ENCODE peak calls at places on chromosome 6, in five cellular contexts. One of them, this sample, is unnamed.

GRCh38 chr6:134908906-134909516 is 40.9 kb downstream of the ALDH8A1 start:
- DNase-seq in cardiac fibroblast: peak
- DNase-seq in right lobe of liver: peak
- DNase-seq in astrocyte of the cerebellum: peak
- DNase-seq in IMR-90: peak
- DNase-seq in this sample: peak

GRCh38 chr6:142474446-142475289 is 172.9 kb downstream of the ADGRG6 start:
- DNase-seq in cardiac fibroblast: peak
- DNase-seq in right lobe of liver: no peak
- DNase-seq in astrocyte of the cerebellum: peak
- DNase-seq in IMR-90: peak
- DNase-seq in this sample: peak

GRCh38 chr6:134594881-134595280 is 277.0 kb upstream of the SGK1 start:
- DNase-seq in cardiac fibroblast: no peak
- DNase-seq in right lobe of liver: no peak
- DNase-seq in astrocyte of the cerebellum: no peak
- DNase-seq in IMR-90: no peak
- DNase-seq in this sample: no peak

GRCh38 chr6:31538805-31539400 is 2.9 kb downstream of the DDX39B start:
- DNase-seq in cardiac fibroblast: no peak
- DNase-seq in right lobe of liver: peak
- DNase-seq in astrocyte of the cerebellum: no peak
- DNase-seq in IMR-90: no peak
- DNase-seq in this sample: no peak

GRCh38 chr6:14540859-14541540 is 423.4 kb downstream of the CD83 start:
- DNase-seq in cardiac fibroblast: no peak
- DNase-seq in right lobe of liver: no peak
- DNase-seq in astrocyte of the cerebellum: no peak
- DNase-seq in IMR-90: peak
- DNase-seq in this sample: no peak

GRCh38 chr6:110331816-110332215 is 26.3 kb downstream of the METTL24 start:
- DNase-seq in cardiac fibroblast: no peak
- DNase-seq in right lobe of liver: no peak
- DNase-seq in astrocyte of the cerebellum: no peak
- DNase-seq in IMR-90: peak
- DNase-seq in this sample: no peak

GRCh38 chr6:51214442-51214841 is 395.8 kb downstream of the TFAP2B start:
- DNase-seq in cardiac fibroblast: no peak
- DNase-seq in right lobe of liver: no peak
- DNase-seq in astrocyte of the cerebellum: no peak
- DNase-seq in IMR-90: no peak
- DNase-seq in this sample: no peak

GRCh38 chr6:43378631-43379030 is 9.2 kb upstream of the ZNF318 start:
- DNase-seq in cardiac fibroblast: no peak
- DNase-seq in right lobe of liver: no peak
- DNase-seq in astrocyte of the cerebellum: no peak
- DNase-seq in IMR-90: peak
- DNase-seq in this sample: no peak

GRCh38 chr6:149335924-149336323 is 18.4 kb downstream of the TAB2 start:
- DNase-seq in cardiac fibroblast: peak
- DNase-seq in right lobe of liver: no peak
- DNase-seq in astrocyte of the cerebellum: no peak
- DNase-seq in IMR-90: peak
- DNase-seq in this sample: peak

GRCh38 chr6:44471271-44471981 is 83.9 kb downstream of the CDC5L start:
- DNase-seq in cardiac fibroblast: no peak
- DNase-seq in right lobe of liver: no peak
- DNase-seq in astrocyte of the cerebellum: no peak
- DNase-seq in IMR-90: no peak
- DNase-seq in this sample: no peak

GRCh38 chr6:137493218-137494038 is 766 bp downstream of the OLIG3 start:
- DNase-seq in cardiac fibroblast: no peak
- DNase-seq in right lobe of liver: no peak
- DNase-seq in astrocyte of the cerebellum: no peak
- DNase-seq in IMR-90: no peak
- DNase-seq in this sample: no peak

GRCh38 chr6:7805828-7806227 is 79.9 kb downstream of the BMP6 start:
- DNase-seq in cardiac fibroblast: no peak
- DNase-seq in right lobe of liver: no peak
- DNase-seq in astrocyte of the cerebellum: no peak
- DNase-seq in IMR-90: no peak
- DNase-seq in this sample: no peak

GRCh38 chr6:134517145-134517658 is 199.3 kb upstream of the SGK1 start:
- DNase-seq in cardiac fibroblast: peak
- DNase-seq in right lobe of liver: peak
- DNase-seq in astrocyte of the cerebellum: peak
- DNase-seq in IMR-90: peak
- DNase-seq in this sample: no peak

GRCh38 chr6:156822747-156823206 is 45.6 kb downstream of the ARID1B start:
- DNase-seq in cardiac fibroblast: no peak
- DNase-seq in right lobe of liver: no peak
- DNase-seq in astrocyte of the cerebellum: no peak
- DNase-seq in IMR-90: no peak
- DNase-seq in this sample: no peak

GRCh38 chr6:32081676-32082075 is 27.5 kb downstream of the TNXB start:
- DNase-seq in cardiac fibroblast: no peak
- DNase-seq in right lobe of liver: no peak
- DNase-seq in astrocyte of the cerebellum: no peak
- DNase-seq in IMR-90: no peak
- DNase-seq in this sample: no peak

GRCh38 chr6:56913276-56914138 is 41.4 kb upstream of the BEND6 start:
- DNase-seq in cardiac fibroblast: no peak
- DNase-seq in right lobe of liver: no peak
- DNase-seq in astrocyte of the cerebellum: no peak
- DNase-seq in IMR-90: peak
- DNase-seq in this sample: no peak

GRCh38 chr6:41974281-41974825 is 32.7 kb upstream of the CCND3 start:
- DNase-seq in cardiac fibroblast: no peak
- DNase-seq in right lobe of liver: peak
- DNase-seq in astrocyte of the cerebellum: no peak
- DNase-seq in IMR-90: no peak
- DNase-seq in this sample: no peak

GRCh38 chr6:45930419-45931059 is 85.1 kb downstream of the CLIC5 start:
- DNase-seq in cardiac fibroblast: peak
- DNase-seq in right lobe of liver: peak
- DNase-seq in astrocyte of the cerebellum: peak
- DNase-seq in IMR-90: peak
- DNase-seq in this sample: no peak

GRCh38 chr6:150588862-150589499 is 10.7 kb upstream of the PLEKHG1 start:
- DNase-seq in cardiac fibroblast: no peak
- DNase-seq in right lobe of liver: no peak
- DNase-seq in astrocyte of the cerebellum: no peak
- DNase-seq in IMR-90: no peak
- DNase-seq in this sample: no peak

GRCh38 chr6:30793521-30794194 is 49.3 kb upstream of the IER3 start:
- DNase-seq in cardiac fibroblast: peak
- DNase-seq in right lobe of liver: no peak
- DNase-seq in astrocyte of the cerebellum: no peak
- DNase-seq in IMR-90: peak
- DNase-seq in this sample: no peak

GRCh38 chr6:105675715-105676397 is 273.0 kb upstream of the PREP start:
- DNase-seq in cardiac fibroblast: peak
- DNase-seq in right lobe of liver: no peak
- DNase-seq in astrocyte of the cerebellum: peak
- DNase-seq in IMR-90: peak
- DNase-seq in this sample: peak

GRCh38 chr6:85126448-85127178 is 323.3 kb upstream of the NT5E start:
- DNase-seq in cardiac fibroblast: peak
- DNase-seq in right lobe of liver: peak
- DNase-seq in astrocyte of the cerebellum: no peak
- DNase-seq in IMR-90: peak
- DNase-seq in this sample: no peak

GRCh38 chr6:166971271-166971670 is 14.9 kb upstream of the RNASET2 start:
- DNase-seq in cardiac fibroblast: no peak
- DNase-seq in right lobe of liver: no peak
- DNase-seq in astrocyte of the cerebellum: no peak
- DNase-seq in IMR-90: no peak
- DNase-seq in this sample: no peak

GRCh38 chr6:144150673-144151009 is 324 bp downstream of the STX11 start:
- DNase-seq in cardiac fibroblast: peak
- DNase-seq in right lobe of liver: no peak
- DNase-seq in astrocyte of the cerebellum: no peak
- DNase-seq in IMR-90: peak
- DNase-seq in this sample: no peak

GRCh38 chr6:7215798-7216231 is 97.2 kb downstream of the SSR1 start:
- DNase-seq in cardiac fibroblast: no peak
- DNase-seq in right lobe of liver: peak
- DNase-seq in astrocyte of the cerebellum: no peak
- DNase-seq in IMR-90: no peak
- DNase-seq in this sample: no peak

GRCh38 chr6:147765541-147765940 is 257.1 kb downstream of the SAMD5 start:
- DNase-seq in cardiac fibroblast: no peak
- DNase-seq in right lobe of liver: no peak
- DNase-seq in astrocyte of the cerebellum: no peak
- DNase-seq in IMR-90: no peak
- DNase-seq in this sample: no peak

GRCh38 chr6:22361576-22361975 is 64.7 kb upstream of the PRL start:
- DNase-seq in cardiac fibroblast: no peak
- DNase-seq in right lobe of liver: peak
- DNase-seq in astrocyte of the cerebellum: no peak
- DNase-seq in IMR-90: no peak
- DNase-seq in this sample: no peak

GRCh38 chr6:148440877-148441453 is 98.3 kb downstream of the SASH1 start:
- DNase-seq in cardiac fibroblast: peak
- DNase-seq in right lobe of liver: peak
- DNase-seq in astrocyte of the cerebellum: peak
- DNase-seq in IMR-90: peak
- DNase-seq in this sample: peak

GRCh38 chr6:121998631-121999030 is 400.8 kb upstream of the HSF2 start:
- DNase-seq in cardiac fibroblast: no peak
- DNase-seq in right lobe of liver: no peak
- DNase-seq in astrocyte of the cerebellum: no peak
- DNase-seq in IMR-90: no peak
- DNase-seq in this sample: no peak

GRCh38 chr6:168968228-168968627 is 285.4 kb downstream of the THBS2 start:
- DNase-seq in cardiac fibroblast: peak
- DNase-seq in right lobe of liver: no peak
- DNase-seq in astrocyte of the cerebellum: peak
- DNase-seq in IMR-90: peak
- DNase-seq in this sample: no peak

GRCh38 chr6:127897437-127897836 is 3.4 kb downstream of the THEMIS start:
- DNase-seq in cardiac fibroblast: no peak
- DNase-seq in right lobe of liver: no peak
- DNase-seq in astrocyte of the cerebellum: no peak
- DNase-seq in IMR-90: no peak
- DNase-seq in this sample: no peak

DNA sequence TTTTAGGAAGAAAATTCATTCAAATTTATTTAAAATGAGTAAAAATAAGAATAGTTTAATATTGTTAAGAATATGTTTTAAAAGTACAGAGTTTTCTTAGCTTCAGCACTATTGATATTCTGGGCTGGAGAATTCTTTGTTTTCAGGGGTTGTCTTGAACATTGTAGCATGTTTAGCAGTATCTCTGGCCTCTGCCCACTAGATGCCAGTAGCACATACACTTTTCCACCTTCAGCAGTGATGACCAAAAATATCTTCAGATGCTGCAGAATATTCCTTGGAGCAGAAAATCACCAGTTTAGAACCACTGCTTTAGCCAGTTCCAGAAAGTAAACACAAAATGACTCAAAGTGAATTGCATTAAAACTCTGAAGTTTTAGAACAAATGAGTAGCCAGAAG is 19.4 kb upstream of the SDHAF4 start:
- DNase-seq in cardiac fibroblast: peak
- DNase-seq in right lobe of liver: no peak
- DNase-seq in astrocyte of the cerebellum: no peak
- DNase-seq in IMR-90: peak
- DNase-seq in this sample: no peak
- TF ChIP-seq CTCF in cardiac fibroblast: peak
- TF ChIP-seq CTCF in right lobe of liver: no peak
- TF ChIP-seq CTCF in astrocyte of the cerebellum: peak
- TF ChIP-seq CTCF in IMR-90: peak
- TF ChIP-seq CTCF in this sample: peak

DNA sequence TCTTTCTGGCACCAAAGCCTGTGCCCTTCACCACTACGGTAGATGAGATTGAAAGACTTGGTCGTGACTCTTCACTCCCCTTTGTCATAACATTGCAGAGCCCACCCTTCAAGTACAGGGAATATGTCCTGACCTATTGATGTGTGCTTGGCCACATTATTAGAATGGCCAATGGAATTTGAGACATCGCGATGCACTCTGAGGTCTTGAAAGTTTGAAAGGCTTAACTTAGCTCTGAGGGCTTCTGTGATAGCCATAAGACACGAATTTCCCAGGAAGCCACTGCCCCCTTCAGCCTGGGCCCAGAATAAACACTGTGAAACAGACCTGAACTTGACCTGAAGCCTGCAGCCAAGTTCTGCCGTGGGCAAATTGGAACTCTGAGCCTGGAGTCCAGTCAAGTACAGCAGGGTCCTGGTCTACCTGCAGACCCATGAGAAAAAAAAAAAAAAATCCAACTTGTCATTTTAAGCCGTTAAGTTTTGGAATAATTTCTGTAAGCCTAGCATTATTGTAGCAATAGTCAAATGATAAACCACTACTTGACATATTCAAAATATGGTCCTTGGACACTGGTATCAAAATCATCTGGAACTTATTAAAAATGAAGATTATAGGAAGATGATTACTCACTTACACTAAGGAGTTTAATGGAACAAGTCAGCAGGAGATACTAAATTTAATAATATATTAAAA is 36.9 kb upstream of the TRAF3IP2 start:
- DNase-seq in cardiac fibroblast: peak
- DNase-seq in right lobe of liver: peak
- DNase-seq in astrocyte of the cerebellum: peak
- DNase-seq in IMR-90: peak
- DNase-seq in this sample: no peak
- TF ChIP-seq CTCF in cardiac fibroblast: peak
- TF ChIP-seq CTCF in right lobe of liver: peak
- TF ChIP-seq CTCF in astrocyte of the cerebellum: peak
- TF ChIP-seq CTCF in IMR-90: peak
- TF ChIP-seq CTCF in this sample: peak

GRCh38 chr6:1552296-1552761 is 57.4 kb upstream of the FOXC1 start:
- DNase-seq in cardiac fibroblast: peak
- DNase-seq in right lobe of liver: peak
- DNase-seq in astrocyte of the cerebellum: no peak
- DNase-seq in IMR-90: peak
- DNase-seq in this sample: no peak
- TF ChIP-seq CTCF in cardiac fibroblast: peak
- TF ChIP-seq CTCF in right lobe of liver: peak
- TF ChIP-seq CTCF in astrocyte of the cerebellum: peak
- TF ChIP-seq CTCF in IMR-90: peak
- TF ChIP-seq CTCF in this sample: peak

DNA sequence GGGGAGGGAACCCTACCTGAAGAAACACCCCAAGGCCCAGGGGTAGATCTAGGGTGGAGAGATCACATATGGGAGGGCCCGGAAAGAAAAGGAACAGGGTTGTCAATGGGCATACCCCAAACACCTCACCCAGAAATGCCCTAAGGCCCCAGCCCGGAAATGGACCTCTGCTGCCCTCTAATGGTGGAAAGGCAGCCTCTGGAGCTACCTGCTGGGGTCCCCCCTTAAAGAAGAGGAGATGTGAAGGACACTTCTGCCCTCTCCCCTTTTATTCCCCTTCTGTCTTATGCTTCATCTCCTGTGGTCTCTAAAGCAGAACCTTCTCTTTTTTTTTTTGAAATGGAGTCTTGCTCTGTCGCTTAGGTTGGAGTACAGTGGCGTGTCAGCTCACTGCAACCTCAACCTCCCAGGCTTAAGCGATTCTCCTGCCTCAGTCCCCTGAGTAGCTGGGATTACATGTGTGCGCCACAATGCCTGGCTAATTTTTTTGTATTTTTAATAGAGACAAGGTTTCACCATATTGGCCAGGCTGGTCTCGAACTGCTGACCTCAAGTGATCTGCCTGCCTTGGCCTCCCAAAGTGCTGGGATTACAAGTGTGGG is 438 bp upstream of the ARMC12 start:
- DNase-seq in cardiac fibroblast: peak
- DNase-seq in right lobe of liver: peak
- DNase-seq in astrocyte of the cerebellum: no peak
- DNase-seq in IMR-90: peak
- DNase-seq in this sample: no peak
- TF ChIP-seq CTCF in cardiac fibroblast: peak
- TF ChIP-seq CTCF in right lobe of liver: peak
- TF ChIP-seq CTCF in astrocyte of the cerebellum: peak
- TF ChIP-seq CTCF in IMR-90: peak
- TF ChIP-seq CTCF in this sample: peak